ENCODE peak calls at places on chromosomes 11 and 22, in four cellular contexts. K is HTR-8/SVneo, P is HEK293T, U is BE2C. L is an unnamed sample.

GRCh38 chr11:61516191-61516590 is 7.6 kb downstream of the LRRC10B start:
- DNase-seq in U (no peak), K (no peak), P (no peak), L (no peak)

GRCh38 chr11:19409307-19409706 is 168.6 kb upstream of the E2F8 start:
- DNase-seq in P (no peak), U (no peak), K (no peak), L (no peak)

GRCh38 chr11:113730887-113731726 is 25.0 kb upstream of the TMPRSS5 start:
- DNase-seq in U (peak; percentile 70), K (peak; percentile 60), P (peak; percentile 49), L (peak; percentile 92)

GRCh38 chr11:36305047-36305446 is 9.0 kb downstream of the PRR5L start:
- DNase-seq in U (no peak), P (no peak), K (no peak), L (no peak)

GRCh38 chr11:111376453-111376871 is 2.6 kb downstream of the POU2AF1 start:
- DNase-seq in U (no peak), P (no peak), K (no peak), L (no peak)

GRCh38 chr11:119721129-119722120 is 7.6 kb downstream of the NECTIN1 start:
- DNase-seq in K (peak; percentile 41), U (peak; percentile 77), P (peak; percentile 75), L (no peak)

GRCh38 chr11:12983331-12983730 is 25.8 kb upstream of the RASSF10 start:
- DNase-seq in K (no peak), P (no peak), U (no peak), L (no peak)

GRCh38 chr11:86588566-86589090 is 83.8 kb downstream of the ME3 start:
- DNase-seq in P (no peak), K (no peak), U (no peak), L (no peak)

GRCh38 chr11:132177106-132177505 is 806.7 kb downstream of the NTM start:
- DNase-seq in U (no peak), P (no peak), K (no peak), L (no peak)

GRCh38 chr11:66868726-66869291 is 11.9 kb downstream of the LRFN4 start:
- DNase-seq in K (no peak), P (peak; percentile 84), U (peak; percentile 50), L (peak; percentile 96)

GRCh38 chr11:102559839-102560238 is 29.3 kb upstream of the MMP7 start:
- DNase-seq in U (no peak), P (no peak), K (no peak), L (no peak)

GRCh38 chr11:120052196-120052775 is 85.6 kb downstream of the TRIM29 start:
- DNase-seq in K (no peak), P (no peak), U (no peak), L (no peak)

GRCh38 chr11:28621648-28622215 is 513.5 kb downstream of the METTL15 start:
- DNase-seq in P (no peak), K (no peak), U (no peak), L (no peak)

GRCh38 chr11:65132988-65133700 is 1.2 kb downstream of the SYVN1 start:
- DNase-seq in P (peak; percentile 39), U (no peak), K (no peak), L (peak; percentile 88)

GRCh38 chr11:64242920-64243854 is 2.3 kb downstream of the FKBP2 start:
- DNase-seq in U (no peak), P (no peak), K (no peak), L (no peak)

GRCh38 chr11:76654980-76655379 is 15.6 kb downstream of the LRRC32 start:
- DNase-seq in K (no peak), P (no peak), U (no peak), L (no peak)

GRCh38 chr11:62574363-62575057 is 819 bp upstream of the EEF1G start:
- DNase-seq in U (no peak), K (peak; percentile 25), P (no peak), L (no peak)

GRCh38 chr11:57288771-57289579 is 35.8 kb downstream of the TNKS1BP1 start:
- DNase-seq in P (no peak), K (no peak), U (no peak), L (no peak)

GRCh38 chr11:29616611-29617010 is 400.2 kb downstream of the KCNA4 start:
- DNase-seq in P (no peak), U (no peak), K (no peak), L (no peak)

GRCh38 chr22:32202539-32203180 is 2.2 kb downstream of the RFPL2 start:
- DNase-seq in K (peak; percentile 39), U (peak; percentile 55), P (peak; percentile 64), L (peak; percentile 17)

GRCh38 chr11:76270387-76270786 is 64.1 kb upstream of the WNT11 start:
- DNase-seq in P (no peak), K (no peak), U (no peak), L (no peak)

GRCh38 chr11:35343033-35343598 is 76.2 kb downstream of the SLC1A2 start:
- DNase-seq in P (no peak), K (no peak), U (no peak), L (no peak)

GRCh38 chr22:32389685-32390084 is 22.4 kb downstream of the RTCB start:
- DNase-seq in U (peak; percentile 38), K (no peak), P (no peak), L (no peak)

GRCh38 chr11:65417702-65418430 is 4.7 kb upstream of the NEAT1 start:
- DNase-seq in U (no peak), P (no peak), K (no peak), L (peak; percentile 46)

GRCh38 chr11:13680501-13681264 is 12.2 kb downstream of the FAR1 start:
- DNase-seq in K (no peak), U (no peak), P (no peak), L (no peak)

GRCh38 chr11:61745796-61746653 is 6.4 kb upstream of the MYRF start:
- DNase-seq in U (no peak), P (no peak), K (no peak), L (no peak)

GRCh38 chr11:25981998-25982397 is 349.9 kb upstream of the ANO3 start:
- DNase-seq in K (peak; percentile 13), U (peak; percentile 21), P (peak; percentile 30), L (peak; percentile 71)

GRCh38 chr11:87338046-87338639 is 300.4 kb downstream of the TMEM135 start:
- DNase-seq in U (no peak), P (no peak), K (no peak), L (no peak)

GRCh38 chr11:24356501-24356900 is 140.4 kb upstream of the LUZP2 start:
- DNase-seq in K (no peak), P (no peak), U (no peak), L (no peak)

GRCh38 chr11:13963169-13963948 is 836 bp downstream of the SPON1 start:
- DNase-seq in P (peak; percentile 27), U (no peak), K (no peak), L (no peak)